ENCODE peak calls at places on chromosomes 12 and 14, in seven cellular contexts. One of them, this sample, is unnamed.

GRCh38 chr12:107553211-107553765 is 132.3 kb upstream of the PWP1 start:
- DNase-seq in vagina: peak
- DNase-seq in sigmoid colon: no peak
- DNase-seq in GM23338: no peak
- DNase-seq in upper lobe of left lung: no peak
- DNase-seq in stomach: no peak
- DNase-seq in breast epithelium: no peak
- DNase-seq in this sample: no peak

GRCh38 chr12:21725731-21726130 is 48.8 kb downstream of the KCNJ8 start:
- DNase-seq in vagina: no peak
- DNase-seq in sigmoid colon: no peak
- DNase-seq in GM23338: no peak
- DNase-seq in upper lobe of left lung: no peak
- DNase-seq in stomach: no peak
- DNase-seq in breast epithelium: no peak
- DNase-seq in this sample: peak

GRCh38 chr12:92961949-92962348 is 32.9 kb upstream of the EEA1 start:
- DNase-seq in vagina: no peak
- DNase-seq in sigmoid colon: no peak
- DNase-seq in GM23338: no peak
- DNase-seq in upper lobe of left lung: no peak
- DNase-seq in stomach: no peak
- DNase-seq in breast epithelium: no peak
- DNase-seq in this sample: no peak

GRCh38 chr12:119826661-119827435 is 50.3 kb downstream of the CIT start:
- DNase-seq in vagina: no peak
- DNase-seq in sigmoid colon: no peak
- DNase-seq in GM23338: no peak
- DNase-seq in upper lobe of left lung: no peak
- DNase-seq in stomach: no peak
- DNase-seq in breast epithelium: no peak
- DNase-seq in this sample: no peak

GRCh38 chr12:71400481-71400880 is 39.1 kb upstream of the LGR5 start:
- DNase-seq in vagina: no peak
- DNase-seq in sigmoid colon: no peak
- DNase-seq in GM23338: no peak
- DNase-seq in upper lobe of left lung: no peak
- DNase-seq in stomach: no peak
- DNase-seq in breast epithelium: no peak
- DNase-seq in this sample: no peak

GRCh38 chr12:50581226-50582184 is 76.7 kb downstream of the DIP2B start:
- DNase-seq in vagina: no peak
- DNase-seq in sigmoid colon: no peak
- DNase-seq in GM23338: no peak
- DNase-seq in upper lobe of left lung: no peak
- DNase-seq in stomach: no peak
- DNase-seq in breast epithelium: no peak
- DNase-seq in this sample: peak

GRCh38 chr14:34147461-34147860 is 196.6 kb upstream of the EGLN3 start:
- DNase-seq in vagina: no peak
- DNase-seq in sigmoid colon: no peak
- DNase-seq in GM23338: no peak
- DNase-seq in upper lobe of left lung: no peak
- DNase-seq in stomach: no peak
- DNase-seq in breast epithelium: peak
- DNase-seq in this sample: peak

GRCh38 chr14:77238356-77238755 is 32.6 kb downstream of the NGB start:
- DNase-seq in vagina: no peak
- DNase-seq in sigmoid colon: no peak
- DNase-seq in GM23338: no peak
- DNase-seq in upper lobe of left lung: no peak
- DNase-seq in stomach: no peak
- DNase-seq in breast epithelium: no peak
- DNase-seq in this sample: no peak

GRCh38 chr14:92225731-92226130 is 97.2 kb upstream of the SLC24A4 start:
- DNase-seq in vagina: no peak
- DNase-seq in sigmoid colon: no peak
- DNase-seq in GM23338: no peak
- DNase-seq in upper lobe of left lung: no peak
- DNase-seq in stomach: no peak
- DNase-seq in breast epithelium: no peak
- DNase-seq in this sample: no peak

GRCh38 chr12:49622501-49623141 is 740 bp upstream of the PRPF40B start:
- DNase-seq in vagina: no peak
- DNase-seq in sigmoid colon: no peak
- DNase-seq in GM23338: peak
- DNase-seq in upper lobe of left lung: peak
- DNase-seq in stomach: peak
- DNase-seq in breast epithelium: no peak
- DNase-seq in this sample: no peak

GRCh38 chr12:50603817-50604639 is 99.2 kb downstream of the DIP2B start:
- DNase-seq in vagina: no peak
- DNase-seq in sigmoid colon: no peak
- DNase-seq in GM23338: no peak
- DNase-seq in upper lobe of left lung: no peak
- DNase-seq in stomach: no peak
- DNase-seq in breast epithelium: peak
- DNase-seq in this sample: no peak

GRCh38 chr12:67002711-67003110 is 266.4 kb upstream of the CAND1 start:
- DNase-seq in vagina: no peak
- DNase-seq in sigmoid colon: no peak
- DNase-seq in GM23338: no peak
- DNase-seq in upper lobe of left lung: no peak
- DNase-seq in stomach: no peak
- DNase-seq in breast epithelium: no peak
- DNase-seq in this sample: no peak

GRCh38 chr14:32055175-32055574 is 21.9 kb upstream of the ARHGAP5 start:
- DNase-seq in vagina: no peak
- DNase-seq in sigmoid colon: no peak
- DNase-seq in GM23338: no peak
- DNase-seq in upper lobe of left lung: no peak
- DNase-seq in stomach: no peak
- DNase-seq in breast epithelium: no peak
- DNase-seq in this sample: no peak

GRCh38 chr12:127781336-127781735 is 485.6 kb upstream of the TMEM132C start:
- DNase-seq in vagina: no peak
- DNase-seq in sigmoid colon: no peak
- DNase-seq in GM23338: no peak
- DNase-seq in upper lobe of left lung: no peak
- DNase-seq in stomach: no peak
- DNase-seq in breast epithelium: no peak
- DNase-seq in this sample: no peak

GRCh38 chr12:44253338-44253856 is 417.5 kb downstream of the TMEM117 start:
- DNase-seq in vagina: no peak
- DNase-seq in sigmoid colon: no peak
- DNase-seq in GM23338: no peak
- DNase-seq in upper lobe of left lung: no peak
- DNase-seq in stomach: no peak
- DNase-seq in breast epithelium: no peak
- DNase-seq in this sample: no peak

GRCh38 chr12:58633479-58633878 is 286.8 kb downstream of the LRIG3 start:
- DNase-seq in vagina: no peak
- DNase-seq in sigmoid colon: no peak
- DNase-seq in GM23338: no peak
- DNase-seq in upper lobe of left lung: no peak
- DNase-seq in stomach: no peak
- DNase-seq in breast epithelium: no peak
- DNase-seq in this sample: no peak

GRCh38 chr14:92515510-92516343 is 2.1 kb downstream of the RIN3 start:
- DNase-seq in vagina: no peak
- DNase-seq in sigmoid colon: peak
- DNase-seq in GM23338: no peak
- DNase-seq in upper lobe of left lung: no peak
- DNase-seq in stomach: no peak
- DNase-seq in breast epithelium: no peak
- DNase-seq in this sample: no peak

GRCh38 chr12:109861689-109862314 is 18.5 kb downstream of the GLTP start:
- DNase-seq in vagina: no peak
- DNase-seq in sigmoid colon: no peak
- DNase-seq in GM23338: no peak
- DNase-seq in upper lobe of left lung: no peak
- DNase-seq in stomach: no peak
- DNase-seq in breast epithelium: no peak
- DNase-seq in this sample: no peak

GRCh38 chr12:109868182-109869051 is 11.9 kb downstream of the GLTP start:
- DNase-seq in vagina: no peak
- DNase-seq in sigmoid colon: no peak
- DNase-seq in GM23338: no peak
- DNase-seq in upper lobe of left lung: no peak
- DNase-seq in stomach: no peak
- DNase-seq in breast epithelium: no peak
- DNase-seq in this sample: peak

GRCh38 chr12:109864916-109865315 is 15.4 kb downstream of the GLTP start:
- DNase-seq in vagina: no peak
- DNase-seq in sigmoid colon: no peak
- DNase-seq in GM23338: peak
- DNase-seq in upper lobe of left lung: no peak
- DNase-seq in stomach: no peak
- DNase-seq in breast epithelium: no peak
- DNase-seq in this sample: peak

GRCh38 chr12:109860961-109861360 is 19.4 kb downstream of the GLTP start:
- DNase-seq in vagina: no peak
- DNase-seq in sigmoid colon: no peak
- DNase-seq in GM23338: no peak
- DNase-seq in upper lobe of left lung: no peak
- DNase-seq in stomach: no peak
- DNase-seq in breast epithelium: no peak
- DNase-seq in this sample: no peak

GRCh38 chr12:109863961-109864712 is 16.2 kb downstream of the GLTP start:
- DNase-seq in vagina: no peak
- DNase-seq in sigmoid colon: no peak
- DNase-seq in GM23338: no peak
- DNase-seq in upper lobe of left lung: no peak
- DNase-seq in stomach: peak
- DNase-seq in breast epithelium: peak
- DNase-seq in this sample: peak
- TF ChIP-seq POLR2AphosphoS5 in vagina: no peak
- TF ChIP-seq POLR2AphosphoS5 in sigmoid colon: no peak
- TF ChIP-seq POLR2AphosphoS5 in GM23338: no peak
- TF ChIP-seq POLR2AphosphoS5 in upper lobe of left lung: peak
- TF ChIP-seq POLR2AphosphoS5 in stomach: peak
- TF ChIP-seq POLR2AphosphoS5 in breast epithelium: no peak
- TF ChIP-seq POLR2AphosphoS5 in this sample: peak

DNA sequence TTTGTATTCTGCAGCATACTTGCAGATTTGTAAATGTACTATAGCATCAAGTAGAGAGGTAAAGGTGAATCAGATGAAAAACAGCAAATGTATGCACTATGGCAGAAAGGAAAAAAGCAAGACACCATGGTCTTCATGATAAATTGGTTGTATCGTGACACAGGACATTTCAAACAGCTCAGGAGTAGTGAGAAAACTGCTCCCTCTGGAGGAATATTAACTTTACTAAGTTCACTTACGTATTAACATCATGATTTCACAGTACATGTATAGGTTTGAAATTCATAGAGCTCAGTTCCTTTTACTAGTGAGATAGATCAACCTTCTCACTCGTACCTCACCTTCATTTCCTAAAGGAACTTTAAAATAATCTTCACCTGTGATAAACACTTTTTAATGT is 6.5 kb downstream of the MBIP start:
- DNase-seq in vagina: no peak
- DNase-seq in sigmoid colon: no peak
- DNase-seq in GM23338: peak
- DNase-seq in upper lobe of left lung: no peak
- DNase-seq in stomach: no peak
- DNase-seq in breast epithelium: no peak
- DNase-seq in this sample: no peak
- TF ChIP-seq CTCF in vagina: no peak
- TF ChIP-seq CTCF in sigmoid colon: no peak
- TF ChIP-seq CTCF in GM23338: peak
- TF ChIP-seq CTCF in upper lobe of left lung: no peak
- TF ChIP-seq CTCF in stomach: no peak
- TF ChIP-seq CTCF in breast epithelium: no peak
- TF ChIP-seq CTCF in this sample: no peak

DNA sequence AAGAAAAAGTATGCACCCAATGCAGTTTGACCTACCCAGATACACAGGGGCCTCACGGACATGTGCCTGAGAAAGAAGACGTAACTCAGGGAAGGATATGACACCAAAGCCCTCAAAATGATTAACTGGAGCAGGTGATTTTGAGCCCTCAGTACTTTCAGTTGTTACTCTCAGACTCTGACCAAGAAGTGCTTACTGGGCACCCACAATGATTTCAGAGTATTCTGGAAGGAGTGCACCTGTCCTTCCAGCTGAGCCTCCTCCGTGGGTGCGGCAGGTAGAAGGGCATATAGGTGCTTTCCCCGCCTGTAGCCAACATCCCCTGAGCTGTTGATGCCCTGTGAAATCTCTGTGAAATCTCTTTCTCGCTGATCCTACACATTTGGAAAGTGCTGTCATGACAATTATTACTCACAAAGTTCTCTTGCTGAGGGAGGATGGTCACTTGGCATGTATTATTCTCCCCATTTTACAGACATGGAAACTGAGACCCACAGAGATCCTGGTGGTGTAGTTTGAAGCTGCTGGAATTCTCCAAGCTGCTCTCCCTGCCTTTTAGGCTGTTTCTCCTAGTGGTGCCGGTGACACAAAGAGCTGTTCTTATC is 154.3 kb upstream of the CCND2 start:
- DNase-seq in vagina: no peak
- DNase-seq in sigmoid colon: no peak
- DNase-seq in GM23338: no peak
- DNase-seq in upper lobe of left lung: no peak
- DNase-seq in stomach: no peak
- DNase-seq in breast epithelium: no peak
- DNase-seq in this sample: no peak
- TF ChIP-seq POLR2AphosphoS5 in vagina: no peak
- TF ChIP-seq POLR2AphosphoS5 in sigmoid colon: no peak
- TF ChIP-seq POLR2AphosphoS5 in GM23338: no peak
- TF ChIP-seq POLR2AphosphoS5 in upper lobe of left lung: no peak
- TF ChIP-seq POLR2AphosphoS5 in stomach: no peak
- TF ChIP-seq POLR2AphosphoS5 in breast epithelium: no peak
- TF ChIP-seq POLR2AphosphoS5 in this sample: no peak

GRCh38 chr14:26394114-26394855 is 203.5 kb downstream of the NOVA1 start:
- DNase-seq in vagina: no peak
- DNase-seq in sigmoid colon: no peak
- DNase-seq in GM23338: peak
- DNase-seq in upper lobe of left lung: no peak
- DNase-seq in stomach: peak
- DNase-seq in breast epithelium: no peak
- DNase-seq in this sample: no peak
- TF ChIP-seq CTCF in vagina: no peak
- TF ChIP-seq CTCF in sigmoid colon: no peak
- TF ChIP-seq CTCF in GM23338: peak
- TF ChIP-seq CTCF in upper lobe of left lung: no peak
- TF ChIP-seq CTCF in stomach: no peak
- TF ChIP-seq CTCF in breast epithelium: no peak
- TF ChIP-seq CTCF in this sample: peak

This sample was measured in prostate gland.